ENCODE peak calls at places on chromosomes 6 and 20, in four cellular contexts. One of them, this sample, is unnamed.
A peak's percentile ranks its signal among the peaks of the same experiment; 100 is the strongest.

GRCh38 chr6:22082278-22082677 is 214.6 kb downstream of the PRL start:
- DNase-seq in tibial artery: no peak
- DNase-seq in NCI-H1092 treated with DMSO at 0.1 percent for 48 hours: peak; percentile 1
- DNase-seq in stomach: no peak
- DNase-seq in this sample: peak; percentile 47

GRCh38 chr20:11035211-11035610 is 361.4 kb upstream of the JAG1 start:
- DNase-seq in tibial artery: peak; percentile 71
- DNase-seq in NCI-H1092 treated with DMSO at 0.1 percent for 48 hours: no peak
- DNase-seq in stomach: no peak
- DNase-seq in this sample: no peak

GRCh38 chr6:142631517-142632385 is 313.2 kb downstream of the HIVEP2 start:
- DNase-seq in tibial artery: no peak
- DNase-seq in NCI-H1092 treated with DMSO at 0.1 percent for 48 hours: no peak
- DNase-seq in stomach: no peak
- DNase-seq in this sample: no peak

GRCh38 chr6:137126875-137127485 is 46.5 kb downstream of the IL22RA2 start:
- DNase-seq in tibial artery: no peak
- DNase-seq in NCI-H1092 treated with DMSO at 0.1 percent for 48 hours: no peak
- DNase-seq in stomach: no peak
- DNase-seq in this sample: no peak

GRCh38 chr20:19885981-19886665 is 128.1 kb downstream of the RIN2 start:
- DNase-seq in tibial artery: peak; percentile 80
- DNase-seq in NCI-H1092 treated with DMSO at 0.1 percent for 48 hours: peak; percentile 27
- DNase-seq in stomach: peak; percentile 61
- DNase-seq in this sample: no peak

GRCh38 chr6:235763-236360 is 56.4 kb upstream of the DUSP22 start:
- DNase-seq in tibial artery: no peak
- DNase-seq in NCI-H1092 treated with DMSO at 0.1 percent for 48 hours: no peak
- DNase-seq in stomach: no peak
- DNase-seq in this sample: no peak

GRCh38 chr6:88945596-88945995 is 17.8 kb downstream of the RNGTT start:
- DNase-seq in tibial artery: no peak
- DNase-seq in NCI-H1092 treated with DMSO at 0.1 percent for 48 hours: no peak
- DNase-seq in stomach: no peak
- DNase-seq in this sample: no peak

GRCh38 chr6:16712250-16712930 is 48.9 kb downstream of the ATXN1 start:
- DNase-seq in tibial artery: no peak
- DNase-seq in NCI-H1092 treated with DMSO at 0.1 percent for 48 hours: no peak
- DNase-seq in stomach: no peak
- DNase-seq in this sample: no peak

GRCh38 chr6:154613137-154613676 is 102.7 kb upstream of the CNKSR3 start:
- DNase-seq in tibial artery: no peak
- DNase-seq in NCI-H1092 treated with DMSO at 0.1 percent for 48 hours: no peak
- DNase-seq in stomach: no peak
- DNase-seq in this sample: peak; percentile 40

GRCh38 chr6:53794073-53794719 is 609 bp upstream of the LRRC1 start:
- DNase-seq in tibial artery: peak; percentile 87
- DNase-seq in NCI-H1092 treated with DMSO at 0.1 percent for 48 hours: peak; percentile 64
- DNase-seq in stomach: peak; percentile 74
- DNase-seq in this sample: peak; percentile 77

GRCh38 chr6:133503330-133503729 is 262.2 kb downstream of the EYA4 start:
- DNase-seq in tibial artery: no peak
- DNase-seq in NCI-H1092 treated with DMSO at 0.1 percent for 48 hours: no peak
- DNase-seq in stomach: no peak
- DNase-seq in this sample: no peak

GRCh38 chr6:22029169-22029568 is 267.7 kb downstream of the PRL start:
- DNase-seq in tibial artery: no peak
- DNase-seq in NCI-H1092 treated with DMSO at 0.1 percent for 48 hours: no peak
- DNase-seq in stomach: no peak
- DNase-seq in this sample: no peak

GRCh38 chr6:17585766-17586502 is 14.2 kb upstream of the FAM8A1 start:
- DNase-seq in tibial artery: no peak
- DNase-seq in NCI-H1092 treated with DMSO at 0.1 percent for 48 hours: no peak
- DNase-seq in stomach: no peak
- DNase-seq in this sample: no peak